ENCODE peak calls at places on chromosomes 2 and 18, in eight cellular contexts. One of them, this sample, is unnamed.

GRCh38 chr2:190043441-190043840 is 19.1 kb downstream of the MSTN start:
- DNase-seq in choroid plexus epithelial cell: peak; percentile 21
- DNase-seq in SJSA1: no peak
- DNase-seq in tibial nerve: no peak
- DNase-seq in CD8-positive, alpha-beta memory T cell: no peak
- DNase-seq in naive thymus-derived CD4-positive, alpha-beta T cell: no peak
- DNase-seq in AG04449: no peak
- DNase-seq in heart right ventricle: no peak
- DNase-seq in this sample: no peak

GRCh38 chr2:30798536-30798991 is 8.7 kb downstream of the CAPN13 start:
- DNase-seq in choroid plexus epithelial cell: no peak
- DNase-seq in SJSA1: no peak
- DNase-seq in tibial nerve: no peak
- DNase-seq in CD8-positive, alpha-beta memory T cell: no peak
- DNase-seq in naive thymus-derived CD4-positive, alpha-beta T cell: no peak
- DNase-seq in AG04449: no peak
- DNase-seq in heart right ventricle: no peak
- DNase-seq in this sample: no peak

GRCh38 chr2:224440988-224441387 is 39.1 kb upstream of the FAM124B start:
- DNase-seq in choroid plexus epithelial cell: no peak
- DNase-seq in SJSA1: no peak
- DNase-seq in tibial nerve: no peak
- DNase-seq in CD8-positive, alpha-beta memory T cell: no peak
- DNase-seq in naive thymus-derived CD4-positive, alpha-beta T cell: no peak
- DNase-seq in AG04449: no peak
- DNase-seq in heart right ventricle: no peak
- DNase-seq in this sample: no peak

GRCh38 chr18:22604390-22604985 is 186.8 kb upstream of the CTAGE1 start:
- DNase-seq in choroid plexus epithelial cell: peak; percentile 66
- DNase-seq in SJSA1: no peak
- DNase-seq in tibial nerve: no peak
- DNase-seq in CD8-positive, alpha-beta memory T cell: no peak
- DNase-seq in naive thymus-derived CD4-positive, alpha-beta T cell: no peak
- DNase-seq in AG04449: no peak
- DNase-seq in heart right ventricle: peak; percentile 79
- DNase-seq in this sample: peak; percentile 57

GRCh38 chr18:78293940-78294401 is 685.6 kb upstream of the SALL3 start:
- DNase-seq in choroid plexus epithelial cell: no peak
- DNase-seq in SJSA1: no peak
- DNase-seq in tibial nerve: no peak
- DNase-seq in CD8-positive, alpha-beta memory T cell: no peak
- DNase-seq in naive thymus-derived CD4-positive, alpha-beta T cell: no peak
- DNase-seq in AG04449: no peak
- DNase-seq in heart right ventricle: no peak
- DNase-seq in this sample: no peak

GRCh38 chr18:3192286-3192685 is 27.5 kb downstream of the MYOM1 start:
- DNase-seq in choroid plexus epithelial cell: no peak
- DNase-seq in SJSA1: no peak
- DNase-seq in tibial nerve: no peak
- DNase-seq in CD8-positive, alpha-beta memory T cell: no peak
- DNase-seq in naive thymus-derived CD4-positive, alpha-beta T cell: no peak
- DNase-seq in AG04449: no peak
- DNase-seq in heart right ventricle: no peak
- DNase-seq in this sample: no peak

GRCh38 chr2:219769044-219770030 is 141.9 kb downstream of the SLC4A3 start:
- DNase-seq in choroid plexus epithelial cell: peak; percentile 33
- DNase-seq in SJSA1: no peak
- DNase-seq in tibial nerve: no peak
- DNase-seq in CD8-positive, alpha-beta memory T cell: no peak
- DNase-seq in naive thymus-derived CD4-positive, alpha-beta T cell: no peak
- DNase-seq in AG04449: peak; percentile 9
- DNase-seq in heart right ventricle: peak; percentile 82
- DNase-seq in this sample: peak; percentile 34

GRCh38 chr2:39568561-39569006 is 97.1 kb upstream of the TMEM178A start:
- DNase-seq in choroid plexus epithelial cell: peak; percentile 87
- DNase-seq in SJSA1: peak; percentile 85
- DNase-seq in tibial nerve: no peak
- DNase-seq in CD8-positive, alpha-beta memory T cell: no peak
- DNase-seq in naive thymus-derived CD4-positive, alpha-beta T cell: no peak
- DNase-seq in AG04449: peak; percentile 31
- DNase-seq in heart right ventricle: no peak
- DNase-seq in this sample: no peak

GRCh38 chr2:168568476-168569227 is 112.6 kb downstream of the CERS6 start:
- DNase-seq in choroid plexus epithelial cell: peak; percentile 89
- DNase-seq in SJSA1: no peak
- DNase-seq in tibial nerve: no peak
- DNase-seq in CD8-positive, alpha-beta memory T cell: no peak
- DNase-seq in naive thymus-derived CD4-positive, alpha-beta T cell: no peak
- DNase-seq in AG04449: no peak
- DNase-seq in heart right ventricle: peak; percentile 18
- DNase-seq in this sample: no peak

GRCh38 chr18:79200546-79201268 is 131.5 kb downstream of the ATP9B start:
- DNase-seq in choroid plexus epithelial cell: peak; percentile 3
- DNase-seq in SJSA1: peak; percentile 45
- DNase-seq in tibial nerve: no peak
- DNase-seq in CD8-positive, alpha-beta memory T cell: no peak
- DNase-seq in naive thymus-derived CD4-positive, alpha-beta T cell: peak; percentile 4
- DNase-seq in AG04449: no peak
- DNase-seq in heart right ventricle: peak; percentile 38
- DNase-seq in this sample: no peak

GRCh38 chr2:239285071-239285931 is 115.5 kb downstream of the HDAC4 start:
- DNase-seq in choroid plexus epithelial cell: peak; percentile 52
- DNase-seq in SJSA1: no peak
- DNase-seq in tibial nerve: peak; percentile 12
- DNase-seq in CD8-positive, alpha-beta memory T cell: peak; percentile 43
- DNase-seq in naive thymus-derived CD4-positive, alpha-beta T cell: peak; percentile 36
- DNase-seq in AG04449: no peak
- DNase-seq in heart right ventricle: no peak
- DNase-seq in this sample: peak; percentile 53

GRCh38 chr2:197191177-197191947 is 119.2 kb downstream of the ANKRD44 start:
- DNase-seq in choroid plexus epithelial cell: peak; percentile 61
- DNase-seq in SJSA1: peak; percentile 34
- DNase-seq in tibial nerve: no peak
- DNase-seq in CD8-positive, alpha-beta memory T cell: peak; percentile 69
- DNase-seq in naive thymus-derived CD4-positive, alpha-beta T cell: peak; percentile 73
- DNase-seq in AG04449: no peak
- DNase-seq in heart right ventricle: no peak
- DNase-seq in this sample: no peak

GRCh38 chr2:75612108-75612861 is 34.3 kb upstream of the MRPL19 start:
- DNase-seq in choroid plexus epithelial cell: no peak
- DNase-seq in SJSA1: no peak
- DNase-seq in tibial nerve: no peak
- DNase-seq in CD8-positive, alpha-beta memory T cell: no peak
- DNase-seq in naive thymus-derived CD4-positive, alpha-beta T cell: no peak
- DNase-seq in AG04449: no peak
- DNase-seq in heart right ventricle: no peak
- DNase-seq in this sample: no peak

GRCh38 chr2:64453710-64454315 is at the start of gene LGALSL:
- DNase-seq in choroid plexus epithelial cell: peak; percentile 9
- DNase-seq in SJSA1: no peak
- DNase-seq in tibial nerve: peak; percentile 65
- DNase-seq in CD8-positive, alpha-beta memory T cell: no peak
- DNase-seq in naive thymus-derived CD4-positive, alpha-beta T cell: peak; percentile 32
- DNase-seq in AG04449: no peak
- DNase-seq in heart right ventricle: peak; percentile 72
- DNase-seq in this sample: peak; percentile 81

GRCh38 chr2:231425811-231426703 is 30.5 kb downstream of the B3GNT7 start:
- DNase-seq in choroid plexus epithelial cell: no peak
- DNase-seq in SJSA1: peak; percentile 56
- DNase-seq in tibial nerve: no peak
- DNase-seq in CD8-positive, alpha-beta memory T cell: peak; percentile 29
- DNase-seq in naive thymus-derived CD4-positive, alpha-beta T cell: peak; percentile 17
- DNase-seq in AG04449: no peak
- DNase-seq in heart right ventricle: no peak
- DNase-seq in this sample: no peak

GRCh38 chr2:146642066-146642465 is 1202.8 kb upstream of the ACVR2A start:
- DNase-seq in choroid plexus epithelial cell: peak; percentile 23
- DNase-seq in SJSA1: no peak
- DNase-seq in tibial nerve: no peak
- DNase-seq in CD8-positive, alpha-beta memory T cell: no peak
- DNase-seq in naive thymus-derived CD4-positive, alpha-beta T cell: no peak
- DNase-seq in AG04449: no peak
- DNase-seq in heart right ventricle: no peak
- DNase-seq in this sample: no peak

GRCh38 chr2:236712304-236712703 is 142.7 kb downstream of the ACKR3 start:
- DNase-seq in choroid plexus epithelial cell: peak; percentile 55
- DNase-seq in SJSA1: peak; percentile 62
- DNase-seq in tibial nerve: no peak
- DNase-seq in CD8-positive, alpha-beta memory T cell: no peak
- DNase-seq in naive thymus-derived CD4-positive, alpha-beta T cell: no peak
- DNase-seq in AG04449: peak; percentile 5
- DNase-seq in heart right ventricle: no peak
- DNase-seq in this sample: no peak

GRCh38 chr2:102009557-102009956 is 17.8 kb downstream of the IL1R2 start:
- DNase-seq in choroid plexus epithelial cell: no peak
- DNase-seq in SJSA1: no peak
- DNase-seq in tibial nerve: no peak
- DNase-seq in CD8-positive, alpha-beta memory T cell: no peak
- DNase-seq in naive thymus-derived CD4-positive, alpha-beta T cell: no peak
- DNase-seq in AG04449: no peak
- DNase-seq in heart right ventricle: no peak
- DNase-seq in this sample: no peak

GRCh38 chr2:20617081-20617575 is 33.8 kb downstream of the HS1BP3 start:
- DNase-seq in choroid plexus epithelial cell: peak; percentile 54
- DNase-seq in SJSA1: no peak
- DNase-seq in tibial nerve: peak; percentile 41
- DNase-seq in CD8-positive, alpha-beta memory T cell: no peak
- DNase-seq in naive thymus-derived CD4-positive, alpha-beta T cell: no peak
- DNase-seq in AG04449: no peak
- DNase-seq in heart right ventricle: peak; percentile 93
- DNase-seq in this sample: peak; percentile 79

GRCh38 chr2:190359896-190360376 is 16.5 kb downstream of the INPP1 start:
- DNase-seq in choroid plexus epithelial cell: peak; percentile 71
- DNase-seq in SJSA1: no peak
- DNase-seq in tibial nerve: peak; percentile 35
- DNase-seq in CD8-positive, alpha-beta memory T cell: peak; percentile 66
- DNase-seq in naive thymus-derived CD4-positive, alpha-beta T cell: peak; percentile 68
- DNase-seq in AG04449: no peak
- DNase-seq in heart right ventricle: peak; percentile 70
- DNase-seq in this sample: peak; percentile 48

GRCh38 chr2:1964659-1965058 is 220.3 kb upstream of the PXDN start:
- DNase-seq in choroid plexus epithelial cell: no peak
- DNase-seq in SJSA1: no peak
- DNase-seq in tibial nerve: no peak
- DNase-seq in CD8-positive, alpha-beta memory T cell: no peak
- DNase-seq in naive thymus-derived CD4-positive, alpha-beta T cell: no peak
- DNase-seq in AG04449: no peak
- DNase-seq in heart right ventricle: no peak
- DNase-seq in this sample: no peak

DNA sequence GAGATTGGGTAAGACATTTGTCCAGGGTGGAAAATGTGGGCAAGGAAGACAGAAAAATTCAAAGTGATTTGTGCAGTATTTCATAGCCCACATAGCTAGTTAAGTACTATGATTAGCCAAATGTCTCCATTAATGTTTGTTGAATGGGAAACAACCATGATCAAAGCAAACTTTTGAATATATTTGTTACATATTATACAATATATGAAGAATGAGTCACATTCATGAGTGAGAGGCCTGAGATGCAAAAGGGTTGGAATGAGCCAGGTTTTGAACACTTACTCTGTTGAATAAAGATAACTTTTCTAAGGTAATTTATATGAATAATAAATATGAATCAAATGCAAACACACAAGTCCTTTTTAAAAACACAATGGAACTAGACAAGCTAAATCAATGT is 984.5 kb upstream of the CDH2 start:
- DNase-seq in choroid plexus epithelial cell: no peak
- DNase-seq in SJSA1: no peak
- DNase-seq in tibial nerve: no peak
- DNase-seq in CD8-positive, alpha-beta memory T cell: no peak
- DNase-seq in naive thymus-derived CD4-positive, alpha-beta T cell: no peak
- DNase-seq in AG04449: no peak
- DNase-seq in heart right ventricle: no peak
- DNase-seq in this sample: no peak
- H3K4me3 ChIP-seq in choroid plexus epithelial cell: no peak overlapping the region
- H3K4me3 ChIP-seq in SJSA1: no peak overlapping the region
- H3K4me3 ChIP-seq in tibial nerve: no peak overlapping the region
- H3K4me3 ChIP-seq in CD8-positive, alpha-beta memory T cell: no peak overlapping the region
- H3K4me3 ChIP-seq in naive thymus-derived CD4-positive, alpha-beta T cell: no peak overlapping the region
- H3K4me3 ChIP-seq in AG04449: no peak overlapping the region
- H3K4me3 ChIP-seq in heart right ventricle: no peak overlapping the region
- H3K4me3 ChIP-seq in this sample: no peak overlapping the region

GRCh38 chr18:74288730-74289129 is 3.0 kb downstream of the CYB5A start:
- DNase-seq in choroid plexus epithelial cell: peak; percentile 38
- DNase-seq in SJSA1: no peak
- DNase-seq in tibial nerve: no peak
- DNase-seq in CD8-positive, alpha-beta memory T cell: no peak
- DNase-seq in naive thymus-derived CD4-positive, alpha-beta T cell: no peak
- DNase-seq in AG04449: no peak
- DNase-seq in heart right ventricle: no peak
- DNase-seq in this sample: no peak
- H3K4me3 ChIP-seq in choroid plexus epithelial cell: peak overlapping the region; percentile 24
- H3K4me3 ChIP-seq in SJSA1: peak overlapping the region; percentile 2
- H3K4me3 ChIP-seq in tibial nerve: no peak overlapping the region
- H3K4me3 ChIP-seq in CD8-positive, alpha-beta memory T cell: no peak overlapping the region
- H3K4me3 ChIP-seq in naive thymus-derived CD4-positive, alpha-beta T cell: no peak overlapping the region
- H3K4me3 ChIP-seq in AG04449: no peak overlapping the region
- H3K4me3 ChIP-seq in heart right ventricle: no peak overlapping the region
- H3K4me3 ChIP-seq in this sample: peak overlapping the region; percentile 5

GRCh38 chr18:76518543-76519155 is 23.6 kb upstream of the ZNF516 start:
- DNase-seq in choroid plexus epithelial cell: peak; percentile 63
- DNase-seq in SJSA1: no peak
- DNase-seq in tibial nerve: peak; percentile 34
- DNase-seq in CD8-positive, alpha-beta memory T cell: no peak
- DNase-seq in naive thymus-derived CD4-positive, alpha-beta T cell: no peak
- DNase-seq in AG04449: no peak
- DNase-seq in heart right ventricle: peak; percentile 30
- DNase-seq in this sample: peak; percentile 79
- H3K4me3 ChIP-seq in choroid plexus epithelial cell: peak overlapping the region; percentile 63
- H3K4me3 ChIP-seq in SJSA1: no peak overlapping the region
- H3K4me3 ChIP-seq in tibial nerve: peak overlapping the region; percentile 20
- H3K4me3 ChIP-seq in CD8-positive, alpha-beta memory T cell: peak overlapping the region; percentile 13
- H3K4me3 ChIP-seq in naive thymus-derived CD4-positive, alpha-beta T cell: peak overlapping the region; percentile 32
- H3K4me3 ChIP-seq in AG04449: peak overlapping the region; percentile 36
- H3K4me3 ChIP-seq in heart right ventricle: peak overlapping the region; percentile 37
- H3K4me3 ChIP-seq in this sample: peak overlapping the region; percentile 61

GRCh38 chr2:100317634-100318033 is 4.7 kb downstream of the LONRF2 start:
- DNase-seq in choroid plexus epithelial cell: no peak
- DNase-seq in SJSA1: no peak
- DNase-seq in tibial nerve: no peak
- DNase-seq in CD8-positive, alpha-beta memory T cell: no peak
- DNase-seq in naive thymus-derived CD4-positive, alpha-beta T cell: no peak
- DNase-seq in AG04449: no peak
- DNase-seq in heart right ventricle: no peak
- DNase-seq in this sample: no peak

GRCh38 chr2:100320547-100321180 is 1.6 kb downstream of the LONRF2 start:
- DNase-seq in choroid plexus epithelial cell: no peak
- DNase-seq in SJSA1: no peak
- DNase-seq in tibial nerve: no peak
- DNase-seq in CD8-positive, alpha-beta memory T cell: no peak
- DNase-seq in naive thymus-derived CD4-positive, alpha-beta T cell: no peak
- DNase-seq in AG04449: no peak
- DNase-seq in heart right ventricle: peak; percentile 11
- DNase-seq in this sample: peak; percentile 50

GRCh38 chr2:100321181-100321880 is 970 bp downstream of the LONRF2 start:
- DNase-seq in choroid plexus epithelial cell: peak; percentile 25
- DNase-seq in SJSA1: no peak
- DNase-seq in tibial nerve: no peak
- DNase-seq in CD8-positive, alpha-beta memory T cell: no peak
- DNase-seq in naive thymus-derived CD4-positive, alpha-beta T cell: no peak
- DNase-seq in AG04449: no peak
- DNase-seq in heart right ventricle: peak; percentile 5
- DNase-seq in this sample: peak; percentile 41

GRCh38 chr2:100327742-100328141 is 5.4 kb upstream of the LONRF2 start:
- DNase-seq in choroid plexus epithelial cell: no peak
- DNase-seq in SJSA1: no peak
- DNase-seq in tibial nerve: no peak
- DNase-seq in CD8-positive, alpha-beta memory T cell: no peak
- DNase-seq in naive thymus-derived CD4-positive, alpha-beta T cell: no peak
- DNase-seq in AG04449: no peak
- DNase-seq in heart right ventricle: no peak
- DNase-seq in this sample: no peak

GRCh38 chr2:100321881-100322820 is at the start of gene LONRF2:
- DNase-seq in choroid plexus epithelial cell: peak; percentile 6
- DNase-seq in SJSA1: no peak
- DNase-seq in tibial nerve: no peak
- DNase-seq in CD8-positive, alpha-beta memory T cell: no peak
- DNase-seq in naive thymus-derived CD4-positive, alpha-beta T cell: no peak
- DNase-seq in AG04449: no peak
- DNase-seq in heart right ventricle: peak; percentile 16
- DNase-seq in this sample: peak; percentile 60
- H3K4me3 ChIP-seq in choroid plexus epithelial cell: peak within 1 kb of the TSS; percentile 36
- H3K4me3 ChIP-seq in SJSA1: no peak within 1 kb of the TSS
- H3K4me3 ChIP-seq in tibial nerve: peak within 1 kb of the TSS; percentile 67
- H3K4me3 ChIP-seq in CD8-positive, alpha-beta memory T cell: no peak within 1 kb of the TSS
- H3K4me3 ChIP-seq in naive thymus-derived CD4-positive, alpha-beta T cell: no peak within 1 kb of the TSS
- H3K4me3 ChIP-seq in AG04449: peak within 1 kb of the TSS; percentile 35
- H3K4me3 ChIP-seq in heart right ventricle: peak within 1 kb of the TSS; percentile 68
- H3K4me3 ChIP-seq in this sample: peak within 1 kb of the TSS; percentile 75